ENCODE peak calls at places on chromosomes 1 and 21, in eight cellular contexts. D is aorta, U is pancreas, O is COR-L47, N is GM23338, J is psoas muscle, K is astrocyte of the cerebellum, I is NCI-H1436. W is an unnamed sample.

GRCh38 chr1:206505702-206506375 is 1.5 kb upstream of the RASSF5 start:
- DNase-seq in D (peak), U (no peak), O (no peak), N (peak), J (no peak), K (no peak), I (no peak), W (no peak)

GRCh38 chr1:154941332-154941995 is 4.9 kb upstream of the PMVK start:
- DNase-seq in D (no peak), U (peak), O (no peak), N (peak), J (no peak), K (no peak), I (no peak), W (no peak)

GRCh38 chr1:156126043-156126700 is 11.7 kb downstream of the LMNA start:
- DNase-seq in D (peak), U (peak), O (no peak), N (peak), J (peak), K (peak), I (peak), W (peak)

GRCh38 chr1:204359474-204360255 is at the start of gene PLEKHA6:
- DNase-seq in D (peak), U (no peak), O (peak), N (peak), J (peak), K (no peak), I (peak), W (peak)

GRCh38 chr1:94068831-94069648 is 51.9 kb downstream of the ABCA4 start:
- DNase-seq in D (no peak), U (peak), O (peak), N (no peak), J (no peak), K (no peak), I (no peak), W (peak)

GRCh38 chr1:206116191-206116872 is 856 bp downstream of the AVPR1B start:
- DNase-seq in D (no peak), U (no peak), O (no peak), N (peak), J (no peak), K (no peak), I (no peak), W (peak)

GRCh38 chr1:6506210-6507036 is 15.0 kb upstream of the PLEKHG5 start:
- DNase-seq in D (no peak), U (no peak), O (no peak), N (no peak), J (no peak), K (no peak), I (no peak), W (no peak)

GRCh38 chr1:203324103-203325003 is 19.0 kb downstream of the BTG2 start:
- DNase-seq in D (no peak), U (no peak), O (no peak), N (no peak), J (no peak), K (no peak), I (peak), W (peak)

GRCh38 chr1:72197786-72198185 is 84.6 kb downstream of the NEGR1 start:
- DNase-seq in D (no peak), U (no peak), O (no peak), N (no peak), J (no peak), K (no peak), I (no peak), W (no peak)

GRCh38 chr1:33684346-33685122 is 179.3 kb upstream of the HMGB4 start:
- DNase-seq in D (no peak), U (no peak), O (peak), N (no peak), J (no peak), K (no peak), I (no peak), W (peak)

GRCh38 chr1:166184897-166185296 is 18.1 kb upstream of the FAM78B start:
- DNase-seq in D (no peak), U (no peak), O (no peak), N (no peak), J (no peak), K (peak), I (no peak), W (no peak)

GRCh38 chr1:36778773-36779172 is 255.5 kb downstream of the GRIK3 start:
- DNase-seq in D (no peak), U (no peak), O (peak), N (no peak), J (no peak), K (no peak), I (no peak), W (peak)

GRCh38 chr21:37862536-37862935 is 53.7 kb downstream of the KCNJ6 start:
- DNase-seq in D (no peak), U (peak), O (peak), N (peak), J (no peak), K (no peak), I (no peak), W (peak)

GRCh38 chr1:76426606-76427005 is 352.1 kb downstream of the ST6GALNAC3 start:
- DNase-seq in D (no peak), U (no peak), O (no peak), N (no peak), J (no peak), K (no peak), I (no peak), W (no peak)

GRCh38 chr1:113123737-113124136 is 50.7 kb downstream of the LRIG2 start:
- DNase-seq in D (no peak), U (no peak), O (no peak), N (no peak), J (no peak), K (no peak), I (no peak), W (no peak)

GRCh38 chr1:10738125-10738746 is 58.2 kb downstream of the CASZ1 start:
- DNase-seq in D (no peak), U (peak), O (no peak), N (peak), J (no peak), K (no peak), I (no peak), W (peak)

GRCh38 chr1:240804475-240804874 is 192.5 kb upstream of the GREM2 start:
- DNase-seq in D (no peak), U (no peak), O (no peak), N (peak), J (no peak), K (peak), I (no peak), W (no peak)

GRCh38 chr1:101128211-101128727 is 102.7 kb upstream of the DPH5 start:
- DNase-seq in D (no peak), U (no peak), O (no peak), N (peak), J (no peak), K (no peak), I (no peak), W (no peak)

GRCh38 chr21:43818685-43819084 is 29.3 kb downstream of the RRP1 start:
- DNase-seq in D (no peak), U (no peak), O (no peak), N (no peak), J (no peak), K (no peak), I (no peak), W (no peak)

GRCh38 chr1:190478193-190479007 is 736 bp upstream of the BRINP3 start:
- DNase-seq in D (no peak), U (no peak), O (peak), N (peak), J (no peak), K (no peak), I (no peak), W (peak)

GRCh38 chr1:145824499-145824842 is 471 bp downstream of the POLR3C start:
- DNase-seq in D (no peak), U (no peak), O (no peak), N (no peak), J (no peak), K (no peak), I (no peak), W (no peak)

GRCh38 chr1:47627471-47628370 is 189.9 kb downstream of the FOXD2 start:
- DNase-seq in D (no peak), U (no peak), O (no peak), N (no peak), J (no peak), K (no peak), I (no peak), W (no peak)